ENCODE peak calls at places on chromosomes 4 and X, in seven cellular contexts. F, P, S, W, L, C and U are unnamed samples.

GRCh38 chr4:46329118-46329976 is 60.6 kb downstream of the GABRA2 start:
- DNase-seq in C (no peak), W (peak), F (no peak), L (no peak), P (no peak), S (no peak), U (peak)

GRCh38 chr4:52959545-52959944 is 97.4 kb downstream of the RASL11B start:
- DNase-seq in P (no peak), L (no peak), W (no peak), C (no peak), F (no peak), S (no peak), U (no peak)

GRCh38 chrX:56733459-56734046 is 4.5 kb downstream of the NBDY start:
- DNase-seq in F (peak), L (peak), C (no peak), P (no peak), S (no peak), W (peak), U (peak)

GRCh38 chrX:67538383-67538782 is 5.4 kb upstream of the AR start:
- DNase-seq in L (no peak), P (no peak), C (no peak), W (no peak), F (no peak), S (no peak), U (no peak)

GRCh38 chr4:100497729-100498250 is 20.0 kb downstream of the EMCN start:
- DNase-seq in F (no peak), S (no peak), C (no peak), P (no peak), L (no peak), W (no peak), U (no peak)

GRCh38 chr4:153466637-153467153 is 535 bp downstream of the TMEM131L start:
- DNase-seq in F (no peak), P (peak), L (no peak), S (no peak), W (peak), C (no peak), U (no peak)

GRCh38 chr4:79181190-79181589 is 144.7 kb downstream of the NAA11 start:
- DNase-seq in L (no peak), F (peak), S (no peak), C (no peak), P (no peak), W (no peak), U (no peak)

GRCh38 chrX:10769696-10770619 is 149.6 kb upstream of the MID1 start:
- DNase-seq in L (no peak), F (no peak), S (no peak), W (no peak), C (no peak), P (no peak), U (no peak)

GRCh38 chr4:164731827-164732474 is 22.0 kb upstream of the SMIM31 start:
- DNase-seq in P (peak), F (peak), W (peak), C (peak), S (no peak), L (peak), U (peak)

GRCh38 chr4:83248486-83248885 is 36.1 kb downstream of the COQ2 start:
- DNase-seq in C (no peak), W (no peak), L (no peak), F (no peak), P (no peak), S (no peak), U (peak)

GRCh38 chr4:148445071-148445902 is 3.1 kb upstream of the NR3C2 start:
- DNase-seq in W (peak), F (peak), P (peak), L (peak), C (no peak), S (no peak), U (peak)

GRCh38 chrX:5042563-5042962 is 1186.1 kb downstream of the NLGN4X start:
- DNase-seq in W (no peak), L (no peak), F (no peak), P (no peak), S (no peak), C (no peak), U (no peak)

GRCh38 chr4:23945521-23946017 is 55.7 kb upstream of the PPARGC1A start:
- DNase-seq in W (no peak), L (peak), C (no peak), F (no peak), P (no peak), S (no peak), U (peak)

GRCh38 chr4:102174800-102175199 is 170.5 kb downstream of the SLC39A8 start:
- DNase-seq in C (no peak), L (no peak), S (no peak), F (no peak), P (no peak), W (no peak), U (no peak)

GRCh38 chrX:22575161-22575845 is 302.6 kb downstream of the CBLL2 start:
- DNase-seq in P (no peak), L (no peak), F (no peak), S (no peak), W (no peak), C (no peak), U (no peak)

GRCh38 chr4:42150653-42151567 is 1.5 kb downstream of the BEND4 start:
- DNase-seq in P (no peak), W (peak), S (no peak), F (no peak), L (no peak), C (no peak), U (peak)

GRCh38 chr4:155802573-155802972 is 43.8 kb downstream of the GUCY1B1 start:
- DNase-seq in S (no peak), W (no peak), F (no peak), C (no peak), L (no peak), P (no peak), U (no peak)

GRCh38 chr4:156294577-156294976 is 340.9 kb upstream of the CTSO start:
- DNase-seq in S (no peak), C (no peak), W (peak), L (no peak), F (no peak), P (no peak), U (no peak)

GRCh38 chr4:78585633-78586032 is 34.1 kb downstream of the ANXA3 start:
- DNase-seq in P (no peak), C (no peak), S (no peak), F (no peak), L (no peak), W (no peak), U (no peak)

GRCh38 chr4:182126567-182126966 is 116.6 kb upstream of the TENM3 start:
- DNase-seq in C (no peak), W (no peak), S (no peak), L (no peak), P (no peak), F (no peak), U (no peak)

GRCh38 chrX:65679071-65679540 is 11.7 kb downstream of the MSN start:
- DNase-seq in F (no peak), C (no peak), P (no peak), W (no peak), S (no peak), L (no peak), U (no peak)

GRCh38 chrX:130028196-130028595 is 45.8 kb downstream of the BCORL1 start:
- DNase-seq in C (no peak), W (peak), P (peak), L (peak), F (peak), S (no peak), U (peak)

GRCh38 chrX:115494133-115494532 is 66.8 kb upstream of the PLS3 start:
- DNase-seq in C (no peak), L (no peak), S (no peak), F (no peak), P (no peak), W (no peak), U (no peak)

GRCh38 chr4:68732653-68733466 is 62.4 kb upstream of the UGT2B15 start:
- DNase-seq in W (no peak), S (no peak), L (no peak), C (peak), F (no peak), P (no peak), U (no peak)
- TF ChIP-seq EP300 in W (no peak), S (no peak), L (no peak), C (no peak), F (no peak), P (no peak), U (no peak)

DNA sequence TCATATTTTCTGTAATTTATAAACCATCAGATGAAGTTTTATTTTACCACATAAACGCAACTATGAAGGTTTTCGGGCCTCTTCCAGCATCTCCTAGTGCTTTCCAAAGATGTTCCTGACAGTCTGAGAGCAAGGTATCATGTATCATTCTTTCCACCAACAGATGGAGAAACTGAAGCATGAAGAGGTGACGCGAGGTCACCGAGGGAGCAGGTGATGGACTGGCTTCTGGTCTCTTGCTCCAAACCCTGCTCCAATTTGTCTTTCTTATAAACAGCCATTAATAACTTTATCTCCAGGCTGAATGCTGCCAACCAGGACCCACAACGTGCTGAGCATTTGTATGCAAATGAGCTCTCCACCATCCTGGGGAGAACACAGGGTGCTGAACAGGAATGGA is 86.3 kb upstream of the MAML3 start:
- DNase-seq in L (no peak), P (no peak), W (no peak), S (no peak), C (no peak), F (no peak), U (no peak)
- H3K27ac ChIP-seq in L (no peak), P (no peak), W (peak), S (no peak), C (no peak), F (no peak), U (no peak)

GRCh38 chr4:7554885-7555284 is 120.2 kb upstream of the PSAPL1 start:
- DNase-seq in S (no peak), F (no peak), P (no peak), C (no peak), L (no peak), W (no peak), U (no peak)
- H3K4me3 ChIP-seq in S (no peak), F (no peak), P (no peak), C (no peak), L (no peak), W (no peak), U (no peak)

GRCh38 chrX:69163936-69164741 is 1.1 kb downstream of the PJA1 start:
- DNase-seq in C (no peak), F (peak), P (peak), W (peak), S (peak), L (peak), U (peak)

GRCh38 chrX:69161786-69162349 is 3.4 kb downstream of the PJA1 start:
- DNase-seq in S (no peak), F (no peak), C (no peak), P (no peak), W (no peak), L (no peak), U (no peak)

GRCh38 chrX:69161371-69161770 is 3.9 kb downstream of the PJA1 start:
- DNase-seq in P (no peak), W (no peak), C (no peak), S (no peak), F (no peak), L (no peak), U (no peak)

GRCh38 chrX:69162466-69162865 is 2.8 kb downstream of the PJA1 start:
- DNase-seq in L (no peak), P (no peak), F (no peak), W (no peak), C (no peak), S (peak), U (no peak)

DNA sequence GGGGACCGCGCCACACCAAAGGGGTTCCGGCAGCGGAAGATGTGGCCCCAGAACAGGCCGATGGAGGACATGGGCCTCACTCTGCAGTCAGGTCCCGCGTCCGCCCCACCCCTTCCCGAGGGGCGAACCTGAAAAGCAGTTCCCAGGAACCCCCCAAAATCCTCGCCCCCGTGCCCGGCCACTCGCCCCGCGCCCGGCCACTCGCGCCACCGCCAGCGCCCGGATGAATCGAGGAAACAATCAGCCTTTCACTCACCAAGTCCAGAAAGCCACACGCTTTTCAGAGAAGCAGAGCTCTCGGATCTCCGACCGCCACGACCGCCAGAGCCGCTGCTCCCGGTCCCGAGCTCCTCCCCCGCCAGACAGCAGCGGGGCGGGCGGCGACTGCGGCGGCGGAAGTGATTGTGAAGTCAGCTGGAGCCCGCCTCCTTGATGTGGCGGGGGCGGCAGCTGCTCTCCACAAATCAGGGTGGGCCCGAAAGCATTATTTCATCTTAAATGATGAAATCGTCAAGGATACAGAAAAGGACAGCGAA is at the start of gene PJA1:
- DNase-seq in W (peak), F (peak), L (peak), P (peak), C (no peak), S (no peak), U (peak)
- TF ChIP-seq EP300 in W (no peak), F (no peak), L (no peak), P (no peak), C (no peak), S (no peak), U (no peak)